ENCODE peak calls at places on chromosomes 12 and 14, in eight cellular contexts. One of them, this sample, is unnamed.

GRCh38 chr12:94074970-94075695 is 73.2 kb upstream of the PLXNC1 start:
- DNase-seq in KG1: no peak
- DNase-seq in EL: peak; percentile 80
- DNase-seq in heart right ventricle: peak; percentile 57
- DNase-seq in RPMI8226: no peak
- DNase-seq in activated CD4-positive, alpha-beta T cell treated with anti-CD3 and anti-CD28 coated beads for 36 hours: peak; percentile 46
- DNase-seq in activated CD8-positive, alpha-beta T cell treated with anti-CD3 and anti-CD28 coated beads for 36 hours: peak; percentile 32
- DNase-seq in IMR-90: peak; percentile 89
- DNase-seq in this sample: peak; percentile 86

GRCh38 chr12:112418596-112419268 is at the start of gene PTPN11:
- DNase-seq in activated CD4-positive, alpha-beta T cell treated with anti-CD3 and anti-CD28 coated beads for 36 hours: peak; percentile 95
- DNase-seq in IMR-90: peak; percentile 69
- DNase-seq in heart right ventricle: peak; percentile 91
- DNase-seq in RPMI8226: peak; percentile 88
- DNase-seq in EL: peak; percentile 85
- DNase-seq in KG1: peak; percentile 64
- DNase-seq in activated CD8-positive, alpha-beta T cell treated with anti-CD3 and anti-CD28 coated beads for 36 hours: peak; percentile 89
- DNase-seq in this sample: peak; percentile 82

GRCh38 chr12:34396006-34396860 is 373.9 kb downstream of the ALG10 start:
- DNase-seq in heart right ventricle: peak; percentile 1
- DNase-seq in activated CD4-positive, alpha-beta T cell treated with anti-CD3 and anti-CD28 coated beads for 36 hours: peak; percentile 2
- DNase-seq in IMR-90: no peak
- DNase-seq in KG1: no peak
- DNase-seq in activated CD8-positive, alpha-beta T cell treated with anti-CD3 and anti-CD28 coated beads for 36 hours: no peak
- DNase-seq in RPMI8226: no peak
- DNase-seq in EL: no peak
- DNase-seq in this sample: peak; percentile 46

GRCh38 chr12:30880813-30881212 is 45.7 kb upstream of the TSPAN11 start:
- DNase-seq in IMR-90: no peak
- DNase-seq in KG1: no peak
- DNase-seq in RPMI8226: no peak
- DNase-seq in activated CD8-positive, alpha-beta T cell treated with anti-CD3 and anti-CD28 coated beads for 36 hours: no peak
- DNase-seq in heart right ventricle: no peak
- DNase-seq in activated CD4-positive, alpha-beta T cell treated with anti-CD3 and anti-CD28 coated beads for 36 hours: no peak
- DNase-seq in EL: no peak
- DNase-seq in this sample: no peak

GRCh38 chr12:52050771-52051541 is at the start of gene NR4A1:
- DNase-seq in activated CD8-positive, alpha-beta T cell treated with anti-CD3 and anti-CD28 coated beads for 36 hours: peak; percentile 99
- DNase-seq in heart right ventricle: peak; percentile 99
- DNase-seq in activated CD4-positive, alpha-beta T cell treated with anti-CD3 and anti-CD28 coated beads for 36 hours: peak; percentile 100
- DNase-seq in IMR-90: peak; percentile 95
- DNase-seq in KG1: no peak
- DNase-seq in EL: peak; percentile 95
- DNase-seq in RPMI8226: peak; percentile 96
- DNase-seq in this sample: peak; percentile 99

GRCh38 chr12:96886998-96887677 is 19.9 kb upstream of the NEDD1 start:
- DNase-seq in RPMI8226: no peak
- DNase-seq in EL: no peak
- DNase-seq in IMR-90: peak; percentile 66
- DNase-seq in activated CD8-positive, alpha-beta T cell treated with anti-CD3 and anti-CD28 coated beads for 36 hours: no peak
- DNase-seq in heart right ventricle: no peak
- DNase-seq in KG1: no peak
- DNase-seq in activated CD4-positive, alpha-beta T cell treated with anti-CD3 and anti-CD28 coated beads for 36 hours: no peak
- DNase-seq in this sample: no peak

GRCh38 chr14:55458800-55459577 is 18.6 kb upstream of the TBPL2 start:
- DNase-seq in heart right ventricle: no peak
- DNase-seq in RPMI8226: no peak
- DNase-seq in activated CD4-positive, alpha-beta T cell treated with anti-CD3 and anti-CD28 coated beads for 36 hours: no peak
- DNase-seq in EL: peak; percentile 39
- DNase-seq in KG1: no peak
- DNase-seq in activated CD8-positive, alpha-beta T cell treated with anti-CD3 and anti-CD28 coated beads for 36 hours: no peak
- DNase-seq in IMR-90: peak; percentile 48
- DNase-seq in this sample: no peak

GRCh38 chr12:108377260-108377659 is 38.1 kb upstream of the CMKLR1 start:
- DNase-seq in activated CD4-positive, alpha-beta T cell treated with anti-CD3 and anti-CD28 coated beads for 36 hours: no peak
- DNase-seq in heart right ventricle: no peak
- DNase-seq in activated CD8-positive, alpha-beta T cell treated with anti-CD3 and anti-CD28 coated beads for 36 hours: no peak
- DNase-seq in IMR-90: no peak
- DNase-seq in RPMI8226: no peak
- DNase-seq in KG1: no peak
- DNase-seq in EL: no peak
- DNase-seq in this sample: no peak

GRCh38 chr12:93832126-93832525 is 155.0 kb downstream of the CRADD start:
- DNase-seq in RPMI8226: no peak
- DNase-seq in heart right ventricle: no peak
- DNase-seq in IMR-90: peak; percentile 66
- DNase-seq in EL: no peak
- DNase-seq in KG1: no peak
- DNase-seq in activated CD8-positive, alpha-beta T cell treated with anti-CD3 and anti-CD28 coated beads for 36 hours: no peak
- DNase-seq in activated CD4-positive, alpha-beta T cell treated with anti-CD3 and anti-CD28 coated beads for 36 hours: no peak
- DNase-seq in this sample: no peak

GRCh38 chr14:30621354-30621953 is 665 bp upstream of the SCFD1 start:
- DNase-seq in activated CD4-positive, alpha-beta T cell treated with anti-CD3 and anti-CD28 coated beads for 36 hours: peak; percentile 22
- DNase-seq in heart right ventricle: no peak
- DNase-seq in activated CD8-positive, alpha-beta T cell treated with anti-CD3 and anti-CD28 coated beads for 36 hours: peak; percentile 23
- DNase-seq in IMR-90: peak; percentile 3
- DNase-seq in KG1: no peak
- DNase-seq in RPMI8226: peak; percentile 10
- DNase-seq in EL: peak; percentile 39
- DNase-seq in this sample: no peak

GRCh38 chr14:55523321-55523720 is 56.7 kb upstream of the KTN1 start:
- DNase-seq in KG1: no peak
- DNase-seq in activated CD4-positive, alpha-beta T cell treated with anti-CD3 and anti-CD28 coated beads for 36 hours: no peak
- DNase-seq in IMR-90: no peak
- DNase-seq in activated CD8-positive, alpha-beta T cell treated with anti-CD3 and anti-CD28 coated beads for 36 hours: no peak
- DNase-seq in RPMI8226: no peak
- DNase-seq in heart right ventricle: no peak
- DNase-seq in EL: no peak
- DNase-seq in this sample: no peak

GRCh38 chr12:50070314-50071060 is 13.1 kb downstream of the ASIC1 start:
- DNase-seq in EL: peak; percentile 85
- DNase-seq in RPMI8226: peak; percentile 72
- DNase-seq in activated CD4-positive, alpha-beta T cell treated with anti-CD3 and anti-CD28 coated beads for 36 hours: peak; percentile 83
- DNase-seq in heart right ventricle: peak; percentile 74
- DNase-seq in activated CD8-positive, alpha-beta T cell treated with anti-CD3 and anti-CD28 coated beads for 36 hours: peak; percentile 73
- DNase-seq in KG1: peak; percentile 23
- DNase-seq in IMR-90: peak; percentile 84
- DNase-seq in this sample: peak; percentile 88

GRCh38 chr14:90671382-90671781 is 144.8 kb downstream of the TTC7B start:
- DNase-seq in EL: no peak
- DNase-seq in activated CD4-positive, alpha-beta T cell treated with anti-CD3 and anti-CD28 coated beads for 36 hours: no peak
- DNase-seq in activated CD8-positive, alpha-beta T cell treated with anti-CD3 and anti-CD28 coated beads for 36 hours: no peak
- DNase-seq in RPMI8226: no peak
- DNase-seq in heart right ventricle: no peak
- DNase-seq in IMR-90: no peak
- DNase-seq in KG1: peak; percentile 15
- DNase-seq in this sample: no peak

GRCh38 chr14:102008891-102009290 is 44.5 kb downstream of the DYNC1H1 start:
- DNase-seq in activated CD4-positive, alpha-beta T cell treated with anti-CD3 and anti-CD28 coated beads for 36 hours: no peak
- DNase-seq in KG1: no peak
- DNase-seq in EL: no peak
- DNase-seq in heart right ventricle: no peak
- DNase-seq in RPMI8226: no peak
- DNase-seq in IMR-90: no peak
- DNase-seq in activated CD8-positive, alpha-beta T cell treated with anti-CD3 and anti-CD28 coated beads for 36 hours: no peak
- DNase-seq in this sample: no peak

GRCh38 chr14:95564060-95564459 is 29.2 kb downstream of the GLRX5 start:
- DNase-seq in EL: no peak
- DNase-seq in KG1: no peak
- DNase-seq in heart right ventricle: peak; percentile 24
- DNase-seq in activated CD8-positive, alpha-beta T cell treated with anti-CD3 and anti-CD28 coated beads for 36 hours: no peak
- DNase-seq in IMR-90: peak; percentile 18
- DNase-seq in activated CD4-positive, alpha-beta T cell treated with anti-CD3 and anti-CD28 coated beads for 36 hours: no peak
- DNase-seq in RPMI8226: no peak
- DNase-seq in this sample: no peak

GRCh38 chr12:122867701-122868461 is 28.0 kb downstream of the VPS37B start:
- DNase-seq in RPMI8226: no peak
- DNase-seq in activated CD4-positive, alpha-beta T cell treated with anti-CD3 and anti-CD28 coated beads for 36 hours: no peak
- DNase-seq in heart right ventricle: peak; percentile 79
- DNase-seq in IMR-90: no peak
- DNase-seq in EL: no peak
- DNase-seq in activated CD8-positive, alpha-beta T cell treated with anti-CD3 and anti-CD28 coated beads for 36 hours: no peak
- DNase-seq in KG1: no peak
- DNase-seq in this sample: no peak

GRCh38 chr12:15662983-15663659 is 126.1 kb downstream of the EPS8 start:
- DNase-seq in activated CD8-positive, alpha-beta T cell treated with anti-CD3 and anti-CD28 coated beads for 36 hours: no peak
- DNase-seq in EL: no peak
- DNase-seq in KG1: no peak
- DNase-seq in heart right ventricle: no peak
- DNase-seq in activated CD4-positive, alpha-beta T cell treated with anti-CD3 and anti-CD28 coated beads for 36 hours: no peak
- DNase-seq in RPMI8226: no peak
- DNase-seq in IMR-90: peak; percentile 49
- DNase-seq in this sample: no peak

GRCh38 chr12:52383331-52383730 is 2.1 kb downstream of the KRT84 start:
- DNase-seq in KG1: no peak
- DNase-seq in activated CD4-positive, alpha-beta T cell treated with anti-CD3 and anti-CD28 coated beads for 36 hours: no peak
- DNase-seq in activated CD8-positive, alpha-beta T cell treated with anti-CD3 and anti-CD28 coated beads for 36 hours: peak; percentile 9
- DNase-seq in EL: no peak
- DNase-seq in IMR-90: no peak
- DNase-seq in heart right ventricle: no peak
- DNase-seq in RPMI8226: no peak
- DNase-seq in this sample: no peak

GRCh38 chr14:52272375-52272774 is 4.9 kb downstream of the PTGDR start:
- DNase-seq in EL: peak; percentile 51
- DNase-seq in activated CD8-positive, alpha-beta T cell treated with anti-CD3 and anti-CD28 coated beads for 36 hours: peak; percentile 52
- DNase-seq in heart right ventricle: no peak
- DNase-seq in RPMI8226: peak; percentile 3
- DNase-seq in activated CD4-positive, alpha-beta T cell treated with anti-CD3 and anti-CD28 coated beads for 36 hours: peak; percentile 37
- DNase-seq in IMR-90: peak; percentile 40
- DNase-seq in KG1: peak; percentile 14
- DNase-seq in this sample: no peak

GRCh38 chr14:79842270-79842669 is 369.0 kb downstream of the DIO2 start:
- DNase-seq in RPMI8226: no peak
- DNase-seq in activated CD4-positive, alpha-beta T cell treated with anti-CD3 and anti-CD28 coated beads for 36 hours: no peak
- DNase-seq in heart right ventricle: no peak
- DNase-seq in EL: peak; percentile 89
- DNase-seq in activated CD8-positive, alpha-beta T cell treated with anti-CD3 and anti-CD28 coated beads for 36 hours: no peak
- DNase-seq in IMR-90: peak; percentile 92
- DNase-seq in KG1: no peak
- DNase-seq in this sample: peak; percentile 73

GRCh38 chr14:65169351-65169750 is 67.0 kb upstream of the MAX start:
- DNase-seq in IMR-90: peak; percentile 89
- DNase-seq in EL: peak; percentile 29
- DNase-seq in activated CD4-positive, alpha-beta T cell treated with anti-CD3 and anti-CD28 coated beads for 36 hours: peak; percentile 22
- DNase-seq in activated CD8-positive, alpha-beta T cell treated with anti-CD3 and anti-CD28 coated beads for 36 hours: peak; percentile 51
- DNase-seq in KG1: no peak
- DNase-seq in heart right ventricle: no peak
- DNase-seq in RPMI8226: peak; percentile 51
- DNase-seq in this sample: no peak

GRCh38 chr12:122669397-122670070 is 33.6 kb downstream of the HCAR2 start:
- DNase-seq in heart right ventricle: no peak
- DNase-seq in KG1: no peak
- DNase-seq in IMR-90: peak; percentile 66
- DNase-seq in RPMI8226: no peak
- DNase-seq in activated CD4-positive, alpha-beta T cell treated with anti-CD3 and anti-CD28 coated beads for 36 hours: no peak
- DNase-seq in activated CD8-positive, alpha-beta T cell treated with anti-CD3 and anti-CD28 coated beads for 36 hours: no peak
- DNase-seq in EL: peak; percentile 70
- DNase-seq in this sample: no peak

GRCh38 chr14:90406384-90406798 is 9.6 kb downstream of the CALM1 start:
- DNase-seq in EL: no peak
- DNase-seq in heart right ventricle: no peak
- DNase-seq in KG1: no peak
- DNase-seq in activated CD8-positive, alpha-beta T cell treated with anti-CD3 and anti-CD28 coated beads for 36 hours: peak; percentile 26
- DNase-seq in IMR-90: no peak
- DNase-seq in RPMI8226: no peak
- DNase-seq in activated CD4-positive, alpha-beta T cell treated with anti-CD3 and anti-CD28 coated beads for 36 hours: no peak
- DNase-seq in this sample: no peak

GRCh38 chr14:93939304-93940229 is 12.4 kb downstream of the FAM181A start:
- DNase-seq in IMR-90: peak; percentile 67
- DNase-seq in heart right ventricle: peak; percentile 82
- DNase-seq in RPMI8226: no peak
- DNase-seq in KG1: no peak
- DNase-seq in activated CD4-positive, alpha-beta T cell treated with anti-CD3 and anti-CD28 coated beads for 36 hours: peak; percentile 94
- DNase-seq in activated CD8-positive, alpha-beta T cell treated with anti-CD3 and anti-CD28 coated beads for 36 hours: peak; percentile 93
- DNase-seq in EL: peak; percentile 68
- DNase-seq in this sample: peak; percentile 77